ENCODE peak calls at places on chromosomes 1 and 21, in eight cellular contexts. N is A549, D is HEK293T, K is brain microvascular endothelial cell, X is body of pancreas, C is NCI-H2171 treated with DMSO at 0.1 percent for 48 hours, G is suprapubic skin, E is NCI-H1092. F is an unnamed sample.

GRCh38 chr21:45324430-45325205 is 36.9 kb upstream of the POFUT2 start:
- DNase-seq in N (peak; percentile 40), D (no peak), K (no peak), X (peak; percentile 58), C (peak; percentile 10), G (peak; percentile 63), E (no peak), F (no peak)

GRCh38 chr1:45721207-45721606 is 29.2 kb downstream of the IPP start:
- DNase-seq in N (no peak), D (no peak), K (peak; percentile 37), X (no peak), C (no peak), G (no peak), E (no peak), F (no peak)

GRCh38 chr1:209207701-209208286 is 375.7 kb upstream of the CAMK1G start:
- DNase-seq in N (peak; percentile 38), D (peak; percentile 79), K (peak; percentile 66), X (peak; percentile 65), C (peak; percentile 77), G (no peak), E (peak; percentile 81), F (peak; percentile 61)

GRCh38 chr1:228338521-228339051 is 68.0 kb downstream of the TRIM11 start:
- DNase-seq in N (no peak), D (no peak), K (no peak), X (peak; percentile 7), C (no peak), G (peak; percentile 41), E (no peak), F (no peak)

GRCh38 chr1:223873044-223873443 is 27.3 kb upstream of the TP53BP2 start:
- DNase-seq in N (no peak), D (no peak), K (no peak), X (no peak), C (no peak), G (no peak), E (no peak), F (no peak)

GRCh38 chr21:26939532-26940181 is 27.2 kb downstream of the ADAMTS5 start:
- DNase-seq in N (no peak), D (no peak), K (no peak), X (no peak), C (peak; percentile 83), G (no peak), E (no peak), F (no peak)

GRCh38 chr1:229024528-229025119 is 246.3 kb upstream of the RAB4A start:
- DNase-seq in N (peak; percentile 89), D (no peak), K (peak; percentile 89), X (peak; percentile 27), C (no peak), G (no peak), E (no peak), F (no peak)

GRCh38 chr1:40740039-40740991 is 43.3 kb upstream of the KCNQ4 start:
- DNase-seq in N (no peak), D (no peak), K (no peak), X (no peak), C (no peak), G (no peak), E (no peak), F (no peak)

GRCh38 chr1:1440262-1440772 is 4.8 kb downstream of the VWA1 start:
- DNase-seq in N (peak; percentile 0), D (no peak), K (no peak), X (no peak), C (no peak), G (no peak), E (no peak), F (no peak)

GRCh38 chr1:235953801-235954200 is 87.1 kb upstream of the LYST start:
- DNase-seq in N (no peak), D (no peak), K (peak; percentile 88), X (no peak), C (no peak), G (no peak), E (no peak), F (no peak)

GRCh38 chr1:184289825-184290550 is 96.8 kb upstream of the C1orf21 start:
- DNase-seq in N (no peak), D (no peak), K (no peak), X (peak; percentile 47), C (peak; percentile 36), G (no peak), E (no peak), F (no peak)

GRCh38 chr1:20151906-20152598 is 12.9 kb downstream of the PLA2G2F start:
- DNase-seq in N (peak; percentile 81), D (peak; percentile 89), K (peak; percentile 48), X (peak; percentile 83), C (peak; percentile 81), G (peak; percentile 94), E (peak; percentile 61), F (peak; percentile 87)

F was measured in HuH-7.